ENCODE peak calls at places on chromosomes 3 and 15, in five cellular contexts. I is endothelial cell of umbilical vein, K is AG04449, Y is mucosa of descending colon, F is choroid plexus epithelial cell. R is an unnamed sample.

GRCh38 chr15:88493811-88494210 is 26.3 kb downstream of the MRPS11 start:
- DNase-seq in I (no peak), K (no peak), Y (no peak), F (no peak), R (no peak)

GRCh38 chr3:140068512-140068911 is 133.5 kb downstream of the CLSTN2 start:
- DNase-seq in I (no peak), K (no peak), Y (no peak), F (no peak), R (no peak)

GRCh38 chr3:45462522-45463262 is 74.3 kb downstream of the LARS2 start:
- DNase-seq in I (no peak), K (no peak), Y (no peak), F (peak; percentile 58), R (no peak)

GRCh38 chr15:92277776-92278175 is 115.9 kb upstream of the ST8SIA2 start:
- DNase-seq in I (no peak), K (no peak), Y (peak; percentile 18), F (peak; percentile 0), R (no peak)

GRCh38 chr3:113200946-113201345 is 10.4 kb upstream of the BOC start:
- DNase-seq in I (no peak), K (no peak), Y (no peak), F (no peak), R (no peak)

GRCh38 chr3:125156491-125156890 is 56.1 kb downstream of the SLC12A8 start:
- DNase-seq in I (no peak), K (no peak), Y (no peak), F (no peak), R (no peak)

GRCh38 chr15:39598186-39598850 is 17.4 kb downstream of the THBS1 start:
- DNase-seq in I (peak; percentile 96), K (peak; percentile 90), Y (no peak), F (no peak), R (no peak)

GRCh38 chr3:16347548-16347947 is 82.5 kb downstream of the OXNAD1 start:
- DNase-seq in I (no peak), K (no peak), Y (no peak), F (no peak), R (no peak)

GRCh38 chr3:45553469-45553974 is 41.0 kb upstream of the LIMD1 start:
- DNase-seq in I (peak; percentile 45), K (no peak), Y (peak; percentile 54), F (peak; percentile 57), R (no peak)

GRCh38 chr15:85642693-85643058 is 152.0 kb downstream of the KLHL25 start:
- DNase-seq in I (peak; percentile 30), K (no peak), Y (peak; percentile 48), F (peak; percentile 17), R (no peak)

GRCh38 chr3:134312072-134312872 is 61.6 kb upstream of the RYK start:
- DNase-seq in I (no peak), K (no peak), Y (peak; percentile 44), F (peak; percentile 52), R (peak; percentile 92)

GRCh38 chr3:145696011-145696410 is 465.0 kb downstream of the PLOD2 start:
- DNase-seq in I (no peak), K (no peak), Y (no peak), F (peak; percentile 69), R (no peak)

GRCh38 chr3:167728176-167728575 is 6.5 kb downstream of the PDCD10 start:
- DNase-seq in I (no peak), K (peak; percentile 51), Y (no peak), F (peak; percentile 83), R (no peak)

GRCh38 chr3:58217209-58217811 is 6.5 kb upstream of the DNASE1L3 start:
- DNase-seq in I (peak; percentile 77), K (no peak), Y (peak; percentile 68), F (peak; percentile 94), R (peak; percentile 84)

GRCh38 chr3:125212509-125213372 is at the start of gene SLC12A8:
- DNase-seq in I (no peak), K (no peak), Y (peak; percentile 50), F (no peak), R (peak; percentile 75)

GRCh38 chr3:62090519-62090918 is 282.8 kb downstream of the FEZF2 start:
- DNase-seq in I (no peak), K (no peak), Y (no peak), F (no peak), R (no peak)

GRCh38 chr3:118108176-118108575 is 926.5 kb downstream of the IGSF11 start:
- DNase-seq in I (no peak), K (no peak), Y (no peak), F (no peak), R (no peak)

GRCh38 chr3:153173758-153174516 is 11.9 kb downstream of the RAP2B start:
- DNase-seq in I (no peak), K (peak; percentile 31), Y (no peak), F (peak; percentile 57), R (no peak)

GRCh38 chr3:90010341-90010740 is 902.9 kb downstream of the EPHA3 start:
- DNase-seq in I (no peak), K (no peak), Y (no peak), F (peak; percentile 84), R (no peak)

GRCh38 chr15:68218331-68218730 is 11.2 kb downstream of the CLN6 start:
- DNase-seq in I (no peak), K (no peak), Y (no peak), F (no peak), R (peak; percentile 37)

GRCh38 chr3:128486692-128487537 is 6.1 kb downstream of the GATA2 start:
- DNase-seq in I (peak; percentile 43), K (no peak), Y (no peak), F (peak; percentile 13), R (peak; percentile 82)

GRCh38 chr15:44882499-44882968 is 74.0 kb upstream of the TERB2 start:
- DNase-seq in I (no peak), K (no peak), Y (no peak), F (no peak), R (no peak)

GRCh38 chr15:31352283-31352880 is 25.7 kb downstream of the KLF13 start:
- DNase-seq in I (no peak), K (no peak), Y (no peak), F (no peak), R (peak; percentile 74)

GRCh38 chr3:2597615-2598014 is 498.9 kb downstream of the CNTN4 start:
- DNase-seq in I (no peak), K (no peak), Y (peak; percentile 4), F (no peak), R (no peak)

GRCh38 chr3:45365060-45365459 is 23.3 kb upstream of the LARS2 start:
- DNase-seq in I (no peak), K (no peak), Y (no peak), F (no peak), R (no peak)

GRCh38 chr15:78828930-78829329 is 17.7 kb upstream of the ADAMTS7 start:
- DNase-seq in I (no peak), K (no peak), Y (no peak), F (no peak), R (no peak)

GRCh38 chr3:49020335-49021212 is 1.3 kb upstream of the NDUFAF3 start:
- DNase-seq in I (peak; percentile 23), K (no peak), Y (peak; percentile 68), F (no peak), R (peak; percentile 90)

GRCh38 chr3:106617276-106617675 is 748.5 kb upstream of the CBLB start:
- DNase-seq in I (no peak), K (no peak), Y (no peak), F (no peak), R (no peak)

GRCh38 chr3:71035886-71036285 is 547.6 kb downstream of the FOXP1 start:
- DNase-seq in I (peak; percentile 70), K (no peak), Y (no peak), F (no peak), R (no peak)

DNA sequence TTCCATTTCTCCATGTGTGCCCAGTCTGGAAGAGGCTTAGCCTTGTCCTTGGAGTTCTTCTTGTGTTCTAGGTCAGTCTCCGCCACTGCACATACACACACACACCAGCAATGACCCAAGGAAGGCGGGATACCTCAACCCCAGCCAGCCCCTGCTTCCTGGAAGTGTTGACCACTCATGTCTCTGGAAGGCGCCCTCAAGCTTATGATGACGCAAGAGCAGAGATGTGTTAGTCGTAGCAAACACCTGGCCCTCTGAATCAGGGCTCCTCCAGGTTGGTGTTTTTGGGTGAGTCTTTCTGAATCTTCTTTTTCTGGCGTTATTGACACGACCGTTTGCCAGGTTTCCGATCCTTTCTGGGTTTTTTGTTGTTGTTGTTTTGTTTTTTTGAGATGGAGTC is 262.5 kb upstream of the PROK2 start:
- DNase-seq in I (no peak), K (no peak), Y (no peak), F (no peak), R (no peak)
- H3K4me3 ChIP-seq in I (no peak overlapping the region), K (no peak overlapping the region), Y (no peak overlapping the region), F (no peak overlapping the region), R (no peak overlapping the region)

DNA sequence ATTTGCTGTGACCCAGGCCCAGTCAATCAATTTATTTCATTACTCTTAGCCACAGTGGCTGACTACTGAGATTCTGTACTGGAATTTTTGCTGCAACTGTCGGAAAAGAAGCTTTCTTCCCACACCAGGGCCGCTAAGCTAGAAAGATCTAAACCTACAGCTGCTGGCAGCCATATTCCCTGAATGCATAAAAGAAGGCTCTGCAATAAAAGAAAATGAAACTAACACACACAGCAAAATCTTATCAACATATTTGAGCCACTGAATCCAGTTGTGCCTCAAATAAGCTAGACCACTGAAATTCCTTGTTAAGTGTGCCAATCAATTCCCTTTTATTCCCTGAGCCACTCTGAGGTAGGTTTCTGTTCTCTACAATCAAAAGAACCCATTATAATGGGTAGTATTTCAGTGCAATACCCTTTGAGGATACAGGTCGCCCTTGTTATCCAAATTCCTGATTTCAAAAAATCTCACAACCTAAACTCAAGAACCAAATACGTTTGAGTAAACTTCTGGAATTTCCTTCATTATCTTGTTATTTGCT is 60.3 kb downstream of the MYO9A start:
- DNase-seq in I (peak; percentile 12), K (no peak), Y (no peak), F (peak; percentile 27), R (no peak)
- H3K4me3 ChIP-seq in I (no peak overlapping the region), K (no peak overlapping the region), Y (no peak overlapping the region), F (no peak overlapping the region), R (peak overlapping the region; percentile 9)

DNA sequence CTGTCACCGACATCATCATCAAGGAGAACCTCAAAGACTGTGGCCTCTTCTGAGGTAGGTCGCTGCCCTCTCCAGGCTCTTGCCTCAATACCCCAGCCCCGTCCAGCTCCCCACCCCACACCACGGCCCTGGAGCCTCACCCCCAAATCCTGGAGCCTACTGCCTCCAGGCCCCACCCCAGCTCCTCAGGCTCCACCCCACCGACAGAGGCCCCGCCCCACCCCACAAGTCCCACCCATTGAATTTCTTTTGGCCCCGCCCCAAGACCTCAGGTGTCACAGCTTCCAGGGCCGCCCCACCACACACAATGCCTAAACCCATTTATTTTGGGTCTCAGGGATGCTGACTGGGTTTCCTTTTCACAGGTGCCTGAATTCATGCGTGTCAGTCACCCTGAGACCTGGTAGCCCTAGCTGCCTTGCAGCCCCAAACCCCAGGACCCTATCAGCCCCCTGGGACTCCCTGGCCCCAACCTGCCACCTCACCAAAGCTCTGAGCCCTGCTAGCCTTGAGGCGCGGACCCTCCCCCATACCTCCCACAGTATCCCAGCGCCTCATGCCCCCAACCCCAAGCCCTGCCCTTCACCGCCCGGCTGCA is 3.6 kb downstream of the GNAT1 start:
- DNase-seq in I (no peak), K (no peak), Y (no peak), F (no peak), R (no peak)
- H3K4me3 ChIP-seq in I (no peak overlapping the region), K (peak overlapping the region; percentile 18), Y (no peak overlapping the region), F (no peak overlapping the region), R (no peak overlapping the region)

DNA sequence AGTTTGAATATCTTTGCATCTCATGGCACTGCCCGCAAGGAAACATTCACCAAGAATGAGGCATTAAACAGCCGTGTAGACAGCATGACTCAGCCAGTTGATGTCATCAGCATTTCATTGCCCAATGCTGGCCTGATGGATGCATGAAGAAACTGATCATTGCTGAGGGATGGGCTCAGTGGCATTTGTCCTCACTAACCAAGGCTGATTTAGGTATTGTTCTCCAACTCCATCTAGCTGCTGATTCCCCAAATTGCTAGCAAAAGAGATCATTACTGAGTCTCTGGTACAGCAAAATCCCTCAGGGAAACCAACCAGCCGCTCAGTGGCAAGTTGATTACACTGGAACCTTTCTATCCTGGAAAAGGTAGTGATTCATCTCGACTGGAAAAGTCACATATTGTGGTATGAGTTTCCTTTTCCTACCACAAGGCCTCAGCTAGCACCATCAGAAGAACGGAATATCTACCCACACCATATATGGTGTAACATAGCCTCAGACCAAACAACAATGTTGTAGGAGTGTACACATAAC is 186.5 kb upstream of the GAP43 start:
- DNase-seq in I (peak; percentile 62), K (peak; percentile 92), Y (no peak), F (peak; percentile 94), R (no peak)
- H3K4me3 ChIP-seq in I (no peak overlapping the region), K (no peak overlapping the region), Y (no peak overlapping the region), F (no peak overlapping the region), R (no peak overlapping the region)

R was measured in kidney.